ENCODE peak calls at places on chromosomes 16 and 17, in five cellular contexts. Y, J, U, S and A are unnamed samples.

GRCh38 chr17:65685110-65685509 is 123.7 kb upstream of the AXIN2 start:
- DNase-seq in J (no peak), U (no peak), S (no peak), Y (no peak), A (no peak)

GRCh38 chr16:7124242-7124641 is 208.4 kb upstream of the RBFOX1 start:
- DNase-seq in Y (no peak), U (no peak), S (no peak), J (no peak), A (no peak)

GRCh38 chr16:28321700-28322411 is 29.5 kb downstream of the SBK1 start:
- DNase-seq in S (peak), Y (peak), U (no peak), J (no peak), A (peak)

GRCh38 chr17:19306160-19307111 is 56.1 kb downstream of the B9D1 start:
- DNase-seq in J (peak), U (no peak), S (no peak), Y (peak), A (peak)

GRCh38 chr16:57544129-57544653 is 1.7 kb downstream of the ADGRG5 start:
- DNase-seq in Y (peak), U (peak), J (peak), S (no peak), A (no peak)

GRCh38 chr16:29857133-29857760 is 5.8 kb downstream of the CDIPT start:
- DNase-seq in S (no peak), J (no peak), U (no peak), Y (no peak), A (no peak)

GRCh38 chr17:57939797-57940196 is 15.4 kb downstream of the CUEDC1 start:
- DNase-seq in S (no peak), U (no peak), J (peak), Y (peak), A (peak)

GRCh38 chr17:47808830-47809480 is 12.6 kb downstream of the OSBPL7 start:
- DNase-seq in J (peak), S (no peak), U (no peak), Y (no peak), A (no peak)

GRCh38 chr17:76146053-76146875 is 5.2 kb upstream of the FOXJ1 start:
- DNase-seq in S (no peak), Y (no peak), U (no peak), J (no peak), A (peak)

GRCh38 chr17:77826132-77826873 is 132.2 kb upstream of the TNRC6C start:
- DNase-seq in J (no peak), Y (no peak), S (no peak), U (peak), A (peak)

GRCh38 chr16:28935924-28936783 is 4.4 kb downstream of the CD19 start:
- DNase-seq in U (peak), J (peak), S (peak), Y (peak), A (peak)

GRCh38 chr17:38919316-38920078 is 5.9 kb upstream of the LASP1NB start:
- DNase-seq in U (peak), Y (no peak), J (peak), S (no peak), A (peak)

GRCh38 chr17:67386965-67387551 is 10.0 kb downstream of the PITPNC1 start:
- DNase-seq in U (no peak), Y (peak), J (peak), S (peak), A (no peak)

GRCh38 chr16:46839986-46840443 is 9.0 kb upstream of the C16orf87 start:
- DNase-seq in Y (no peak), J (no peak), U (no peak), S (no peak), A (no peak)

GRCh38 chr16:19137201-19137601 is 23.4 kb downstream of the ITPRIPL2 start:
- DNase-seq in S (no peak), Y (no peak), U (no peak), J (no peak), A (no peak)

GRCh38 chr17:510223-510917 is 157.8 kb upstream of the RPH3AL start:
- DNase-seq in U (no peak), Y (no peak), J (no peak), S (no peak), A (no peak)

GRCh38 chr16:50478773-50479149 is 69.4 kb upstream of the NKD1 start:
- DNase-seq in Y (peak), S (no peak), U (no peak), J (no peak), A (no peak)

GRCh38 chr17:55307879-55308278 is 43.1 kb downstream of the HLF start:
- DNase-seq in J (no peak), Y (no peak), U (no peak), S (no peak), A (no peak)

GRCh38 chr16:24668481-24669001 is 60.9 kb upstream of the TNRC6A start:
- DNase-seq in S (no peak), Y (no peak), J (no peak), U (peak), A (no peak)

GRCh38 chr17:45098869-45099616 is 33.3 kb downstream of the PLCD3 start:
- DNase-seq in Y (peak), U (peak), S (peak), J (peak), A (peak)

GRCh38 chr16:68972720-68973119 is 129.4 kb downstream of the TANGO6 start:
- DNase-seq in S (peak), U (no peak), J (no peak), Y (peak), A (peak)

GRCh38 chr16:3938843-3939624 is 58.5 kb upstream of the CREBBP start:
- DNase-seq in Y (peak), U (peak), S (peak), J (peak), A (no peak)

GRCh38 chr16:27806388-27806787 is 256.4 kb downstream of the KATNIP start:
- DNase-seq in U (no peak), Y (no peak), J (no peak), S (no peak), A (no peak)

GRCh38 chr17:69466451-69466850 is 52.0 kb downstream of the MAP2K6 start:
- DNase-seq in Y (no peak), J (no peak), S (no peak), U (no peak), A (no peak)

GRCh38 chr17:69462010-69462409 is 47.5 kb downstream of the MAP2K6 start:
- DNase-seq in J (no peak), U (no peak), Y (no peak), S (no peak), A (no peak)

GRCh38 chr17:69462882-69463281 is 48.4 kb downstream of the MAP2K6 start:
- DNase-seq in Y (no peak), U (no peak), J (no peak), S (no peak), A (no peak)

GRCh38 chr17:69457603-69458002 is 43.1 kb downstream of the MAP2K6 start:
- DNase-seq in S (no peak), Y (no peak), J (no peak), U (no peak), A (no peak)

GRCh38 chr17:69460963-69461922 is 46.7 kb downstream of the MAP2K6 start:
- DNase-seq in U (no peak), S (no peak), J (no peak), Y (no peak), A (no peak)
- TF ChIP-seq CTCF in U (no peak), S (no peak), J (no peak), Y (no peak), A (no peak)

GRCh38 chr17:79680381-79680780 is 50.4 kb upstream of the ENPP7 start:
- DNase-seq in J (no peak), Y (no peak), S (no peak), U (no peak), A (no peak)

GRCh38 chr17:79681101-79681621 is 49.6 kb upstream of the ENPP7 start:
- DNase-seq in Y (no peak), S (no peak), J (no peak), U (no peak), A (no peak)

GRCh38 chr17:79683365-79683764 is 47.4 kb upstream of the ENPP7 start:
- DNase-seq in U (no peak), S (no peak), J (no peak), Y (no peak), A (no peak)

GRCh38 chr17:79679631-79680340 is 51.0 kb upstream of the ENPP7 start:
- DNase-seq in J (no peak), S (no peak), U (no peak), Y (no peak), A (no peak)

DNA sequence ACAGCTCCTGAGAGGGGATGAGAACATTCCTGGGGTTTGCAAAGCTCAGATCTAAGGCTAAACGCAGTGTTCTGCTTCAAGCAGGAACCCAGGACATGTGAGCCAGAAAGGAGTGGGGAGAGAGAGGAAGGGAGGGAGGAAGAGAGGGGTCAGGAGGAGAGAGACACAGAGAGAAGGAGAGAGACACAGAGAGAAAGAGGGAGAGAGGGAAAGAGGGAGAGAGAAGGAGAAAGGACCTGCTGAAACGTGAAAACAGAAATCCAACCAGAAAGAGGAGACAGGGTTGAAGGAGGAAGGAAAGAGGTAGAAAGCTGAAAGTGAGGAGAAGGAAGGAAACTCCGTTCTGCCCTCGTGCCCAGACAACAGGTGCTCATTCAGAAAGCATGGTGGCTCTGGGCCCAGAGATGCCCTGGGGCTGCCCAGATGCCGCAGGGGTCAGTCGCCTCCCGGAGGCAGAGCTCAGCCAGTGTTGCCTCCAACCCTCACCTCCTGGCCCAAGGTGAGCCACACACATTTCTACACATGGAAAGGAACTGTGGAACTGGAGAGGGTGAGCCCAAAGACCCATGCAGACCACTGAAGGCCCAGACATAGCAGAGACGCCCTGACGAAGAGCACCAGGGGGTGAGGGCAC is 49.0 kb upstream of the ENPP7 start:
- DNase-seq in U (no peak), S (no peak), Y (no peak), J (no peak), A (no peak)
- TF ChIP-seq CTCF in U (no peak), S (no peak), Y (no peak), J (no peak), A (no peak)

GRCh38 chr17:59124665-59125064 is 18.0 kb upstream of the TRIM37 start:
- DNase-seq in U (no peak), S (no peak), Y (no peak), J (no peak), A (no peak)
- TF ChIP-seq CTCF in U (no peak), S (no peak), Y (no peak), J (no peak), A (no peak)

GRCh38 chr16:85018529-85019236 is 7.3 kb upstream of the ZDHHC7 start:
- DNase-seq in Y (no peak), U (no peak), S (no peak), J (no peak), A (no peak)
- TF ChIP-seq CTCF in Y (no peak), U (no peak), S (no peak), J (no peak), A (no peak)

GRCh38 chr17:81582769-81583168 is 30.6 kb upstream of the FAAP100 start:
- DNase-seq in J (no peak), U (no peak), Y (no peak), S (no peak), A (no peak)

GRCh38 chr17:81586096-81586495 is 33.9 kb upstream of the FAAP100 start:
- DNase-seq in U (no peak), J (no peak), Y (no peak), S (no peak), A (no peak)

GRCh38 chr17:81581758-81582157 is 29.6 kb upstream of the FAAP100 start:
- DNase-seq in Y (no peak), S (no peak), J (no peak), U (no peak), A (no peak)

GRCh38 chr17:81582341-81582740 is 30.2 kb upstream of the FAAP100 start:
- DNase-seq in J (no peak), S (no peak), U (no peak), Y (no peak), A (no peak)

GRCh38 chr17:81583589-81584337 is 31.6 kb upstream of the FAAP100 start:
- DNase-seq in S (no peak), U (no peak), Y (no peak), J (no peak), A (no peak)
- TF ChIP-seq CTCF in S (no peak), U (no peak), Y (no peak), J (no peak), A (no peak)

GRCh38 chr17:15090533-15090932 is 174.6 kb downstream of the PMP22 start:
- DNase-seq in U (no peak), J (no peak), Y (no peak), S (no peak), A (no peak)

GRCh38 chr17:15087946-15088345 is 177.2 kb downstream of the PMP22 start:
- DNase-seq in S (no peak), J (no peak), U (no peak), Y (no peak), A (no peak)

GRCh38 chr17:15092762-15093161 is 172.4 kb downstream of the PMP22 start:
- DNase-seq in J (no peak), Y (no peak), U (no peak), S (no peak), A (no peak)

GRCh38 chr17:15092261-15092660 is 172.9 kb downstream of the PMP22 start:
- DNase-seq in J (no peak), S (no peak), U (no peak), Y (no peak), A (no peak)

DNA sequence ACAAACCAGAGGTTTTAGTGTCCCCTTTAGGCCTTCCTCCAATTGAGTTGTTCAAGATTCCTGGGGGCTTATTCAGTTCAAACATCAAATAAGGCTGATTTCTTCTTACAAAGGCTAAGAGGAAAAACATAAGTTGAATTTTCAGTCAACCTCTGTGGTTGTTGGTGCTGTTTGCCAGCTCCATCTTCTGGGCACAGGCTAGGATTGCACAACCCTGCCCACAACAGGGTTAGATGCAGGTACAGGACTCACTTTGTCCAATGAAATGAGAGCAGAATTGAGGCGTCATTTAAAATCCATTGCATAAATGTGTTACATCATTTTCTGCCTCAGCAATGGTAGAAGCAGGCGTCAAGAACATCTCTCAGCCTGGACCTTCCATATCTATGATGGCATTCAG is 173.3 kb downstream of the PMP22 start:
- DNase-seq in S (no peak), U (no peak), J (no peak), Y (no peak), A (no peak)
- TF ChIP-seq CTCF in S (peak), U (no peak), J (peak), Y (no peak), A (no peak)

GRCh38 chr17:37417852-37418251 is 11.2 kb downstream of the TADA2A start:
- DNase-seq in Y (no peak), U (no peak), J (no peak), S (no peak), A (no peak)

GRCh38 chr17:37410357-37410756 is 3.7 kb downstream of the TADA2A start:
- DNase-seq in S (no peak), J (no peak), Y (no peak), U (no peak), A (no peak)

DNA sequence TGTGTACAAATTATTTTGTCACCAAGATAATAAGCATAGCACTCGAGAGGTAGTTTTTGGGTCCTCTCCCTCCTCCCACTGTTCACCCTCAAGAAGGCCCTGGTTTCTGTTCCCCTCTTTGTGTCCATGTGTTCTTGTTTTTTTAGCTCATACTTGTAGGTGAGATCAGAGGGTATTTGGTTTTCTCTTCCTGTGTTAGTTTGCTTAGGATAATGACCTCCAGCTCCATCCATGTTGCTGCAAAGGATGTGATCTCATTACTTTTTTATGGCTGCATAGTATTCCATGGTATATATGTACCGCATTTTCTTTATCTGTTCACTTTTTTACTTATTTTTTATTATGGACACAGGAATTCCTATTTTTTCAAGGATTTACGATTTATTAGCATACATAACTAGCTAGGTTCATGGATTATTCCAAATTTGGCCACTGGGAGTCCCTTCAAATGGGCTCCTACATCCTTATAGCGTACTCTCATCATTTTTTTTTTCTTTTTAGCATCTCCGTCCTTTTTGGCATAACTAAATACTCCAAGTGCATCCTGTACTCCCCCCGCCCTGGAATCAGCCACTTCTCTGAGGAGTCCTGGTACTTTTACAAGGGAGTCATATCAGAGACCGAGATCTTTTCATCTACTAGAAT is 7.3 kb downstream of the TADA2A start:
- DNase-seq in U (no peak), J (no peak), S (no peak), Y (no peak), A (no peak)
- TF ChIP-seq CTCF in U (no peak), J (peak), S (peak), Y (no peak), A (no peak)

GRCh38 chr17:31738067-31738466 is 121.0 kb downstream of the COPRS start:
- DNase-seq in J (no peak), U (no peak), Y (no peak), S (no peak), A (no peak)

GRCh38 chr17:31736855-31737625 is 122.0 kb downstream of the COPRS start:
- DNase-seq in J (no peak), S (no peak), Y (no peak), U (peak), A (no peak)

GRCh38 chr17:31739300-31739699 is 119.7 kb downstream of the COPRS start:
- DNase-seq in S (no peak), Y (no peak), U (no peak), J (no peak), A (no peak)

GRCh38 chr17:31740611-31741082 is 118.4 kb downstream of the COPRS start:
- DNase-seq in U (peak), S (no peak), Y (no peak), J (no peak), A (no peak)

GRCh38 chr17:31738488-31738887 is 120.6 kb downstream of the COPRS start:
- DNase-seq in S (no peak), U (peak), Y (no peak), J (no peak), A (no peak)
- TF ChIP-seq CTCF in S (no peak), U (no peak), Y (no peak), J (no peak), A (no peak)

GRCh38 chr16:87930456-87930855 is 5.9 kb downstream of the CA5A start:
- DNase-seq in U (no peak), S (no peak), Y (no peak), J (no peak), A (no peak)
- TF ChIP-seq CTCF in U (no peak), S (peak), Y (no peak), J (peak), A (no peak)

DNA sequence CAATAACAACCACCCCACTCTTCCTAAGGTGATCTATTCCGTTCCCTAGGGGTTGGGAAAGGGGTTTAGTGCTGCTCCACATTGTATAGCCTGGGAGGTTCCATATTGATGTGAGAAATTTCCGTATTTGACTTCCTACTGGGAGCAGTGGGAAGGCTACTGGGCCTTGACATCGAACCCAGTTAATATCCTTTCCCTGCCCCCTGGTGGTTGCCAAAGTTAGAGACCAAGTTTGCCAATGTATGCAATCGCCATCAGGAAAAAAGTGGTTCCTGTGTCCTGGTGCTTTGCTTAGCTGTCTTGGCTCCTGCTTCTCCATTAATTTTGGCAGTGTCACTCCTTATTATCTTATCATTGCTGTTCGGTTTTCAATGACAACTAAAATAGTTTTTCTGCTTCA is 914.9 kb downstream of the KCNJ2 start:
- DNase-seq in U (no peak), S (peak), Y (peak), J (no peak), A (peak)
- TF ChIP-seq CTCF in U (peak), S (peak), Y (peak), J (peak), A (peak)